ENCODE peak calls at places on chromosomes 4 and X, in ten cellular contexts. V, T, A, I, L, W, E, B, X and U are unnamed samples.

GRCh38 chr4:139817657-139818452 is 152.2 kb downstream of the MGST2 start:
- DNase-seq in E (no peak), V (no peak), T (peak), I (no peak), B (no peak), W (peak), X (no peak), A (peak), L (no peak), U (no peak)

GRCh38 chrX:110226931-110227330 is 91.0 kb downstream of the AMMECR1 start:
- DNase-seq in T (no peak), A (no peak), V (peak), E (no peak), B (no peak), I (no peak), X (no peak), W (no peak), L (no peak), U (no peak)

GRCh38 chr4:67886281-67886680 is 2.5 kb upstream of the TMPRSS11D start:
- DNase-seq in I (no peak), W (peak), L (no peak), T (no peak), E (no peak), A (no peak), X (no peak), B (no peak), V (peak), U (peak)

GRCh38 chr4:162952232-162952631 is 214.5 kb downstream of the NAF1 start:
- DNase-seq in X (no peak), I (no peak), W (peak), A (no peak), E (no peak), B (peak), T (no peak), L (no peak), V (peak), U (peak)

GRCh38 chrX:32877592-32877991 is 333.8 kb downstream of the DMD start:
- DNase-seq in T (no peak), B (no peak), V (no peak), W (peak), A (no peak), X (no peak), I (no peak), E (no peak), L (no peak), U (peak)

GRCh38 chrX:19886888-19887531 is 390 bp downstream of the SH3KBP1 start:
- DNase-seq in T (peak), X (peak), W (no peak), E (no peak), B (peak), A (no peak), V (peak), I (peak), L (peak), U (no peak)

GRCh38 chrX:16511776-16512400 is 138.1 kb upstream of the S100G start:
- DNase-seq in B (no peak), V (peak), I (no peak), A (no peak), L (no peak), X (no peak), W (no peak), E (no peak), T (no peak), U (peak)

GRCh38 chrX:151727346-151727745 is 7.2 kb upstream of the CNGA2 start:
- DNase-seq in L (no peak), B (no peak), V (no peak), T (no peak), X (no peak), W (no peak), E (no peak), A (no peak), I (no peak), U (no peak)

GRCh38 chr4:148447672-148448071 is 5.5 kb upstream of the NR3C2 start:
- DNase-seq in A (no peak), V (no peak), B (no peak), E (no peak), L (no peak), X (no peak), W (no peak), T (no peak), I (peak), U (peak)

GRCh38 chr4:3320361-3321023 is 27.7 kb downstream of the RGS12 start:
- DNase-seq in E (no peak), V (no peak), I (no peak), A (peak), T (peak), W (no peak), X (no peak), L (peak), B (no peak), U (no peak)
- H3K4me3 ChIP-seq in E (no peak), V (no peak), I (no peak), A (no peak), T (peak), W (no peak), X (no peak), L (no peak), B (no peak), U (no peak)

DNA sequence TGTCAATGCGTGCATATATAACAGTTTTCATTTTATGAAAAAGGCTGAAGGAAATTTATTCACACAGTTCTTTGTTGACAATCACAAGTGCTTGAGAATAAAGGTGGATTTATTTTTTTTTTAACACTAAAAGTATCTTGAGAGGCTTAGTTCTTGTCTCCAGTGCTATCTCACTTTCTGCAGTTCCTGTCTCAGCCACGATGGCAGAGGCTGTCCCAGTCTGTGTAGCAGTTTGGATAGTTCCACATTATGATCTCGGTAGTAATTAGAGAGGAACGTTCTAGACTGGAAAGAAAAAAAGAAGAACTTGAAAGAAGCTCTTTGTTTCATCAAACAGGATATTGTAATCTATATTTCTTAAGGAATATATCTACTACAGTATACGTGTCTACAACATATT is 229.0 kb downstream of the UGT8 start:
- DNase-seq in E (no peak), I (no peak), W (no peak), X (no peak), B (no peak), T (no peak), V (no peak), L (no peak), A (no peak), U (no peak)
- TF ChIP-seq CTCF in E (no peak), I (no peak), W (no peak), X (no peak), B (no peak), T (no peak), V (no peak), L (no peak), A (no peak), U (no peak)

GRCh38 chr4:1245481-1246051 is 3.4 kb downstream of the CTBP1 start:
- DNase-seq in X (no peak), E (no peak), I (no peak), B (no peak), A (peak), L (peak), V (no peak), W (no peak), T (peak), U (no peak)
- H3K4me3 ChIP-seq in X (no peak), E (no peak), I (no peak), B (no peak), A (peak), L (peak), V (no peak), W (no peak), T (peak), U (no peak)

GRCh38 chr4:3491681-3492405 is 28.7 kb downstream of the DOK7 start:
- DNase-seq in W (no peak), V (peak), X (no peak), E (no peak), A (no peak), B (no peak), L (no peak), I (no peak), T (no peak), U (peak)
- TF ChIP-seq CTCF in W (no peak), V (no peak), X (no peak), E (no peak), A (no peak), B (no peak), L (no peak), I (no peak), T (no peak), U (no peak)

GRCh38 chrX:119871245-119871598 is 311 bp downstream of the RNF113A start:
- DNase-seq in W (no peak), T (no peak), B (no peak), A (peak), V (peak), E (no peak), I (no peak), X (no peak), L (no peak), U (no peak)
- H3K4me3 ChIP-seq in W (peak), T (peak), B (peak), A (peak), V (peak), E (peak), I (peak), X (peak), L (peak), U (peak)

GRCh38 chr4:11805837-11806236 is 377.1 kb upstream of the HS3ST1 start:
- DNase-seq in X (peak), W (peak), E (no peak), V (peak), T (no peak), A (no peak), I (peak), B (peak), L (no peak), U (peak)
- TF ChIP-seq CTCF in X (peak), W (peak), E (peak), V (no peak), T (no peak), A (peak), I (peak), B (no peak), L (peak), U (peak)

DNA sequence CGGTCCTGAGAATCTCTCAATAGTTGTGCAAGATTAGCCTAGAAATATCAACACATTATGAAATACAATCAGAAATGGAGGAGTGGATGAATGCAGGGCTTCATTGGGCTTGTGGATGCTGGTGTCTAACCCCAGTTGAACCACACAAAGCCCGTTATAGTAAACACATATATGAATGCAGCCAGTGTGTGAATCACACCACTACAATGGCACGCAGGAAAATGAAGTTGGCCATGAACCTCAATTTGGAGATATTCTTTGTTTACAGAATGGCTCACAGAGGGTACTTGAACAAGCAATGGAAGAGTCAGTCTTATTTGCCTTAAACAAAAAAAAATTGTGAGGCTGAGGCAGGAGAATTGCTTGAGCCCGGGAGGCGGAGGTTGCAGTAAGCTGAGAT is 57.8 kb downstream of the SOD3 start:
- DNase-seq in W (no peak), E (no peak), T (no peak), I (no peak), A (no peak), V (peak), X (no peak), L (no peak), B (no peak), U (peak)
- H3K4me3 ChIP-seq in W (no peak), E (no peak), T (no peak), I (no peak), A (no peak), V (no peak), X (no peak), L (no peak), B (no peak), U (no peak)